ENCODE peak calls at places on chromosomes 11 and 22, in four cellular contexts. Z, V, B and J are unnamed samples.

GRCh38 chr11:110131386-110132123 is 38.4 kb downstream of the ZC3H12C start:
- DNase-seq in Z (no peak), V (no peak), B (no peak), J (no peak)

GRCh38 chr11:29018631-29019030 is 910.4 kb downstream of the METTL15 start:
- DNase-seq in V (no peak), Z (no peak), B (no peak), J (no peak)

GRCh38 chr11:112564228-112564955 is 303.7 kb upstream of the PLET1 start:
- DNase-seq in V (peak; percentile 12), Z (no peak), B (peak; percentile 44), J (no peak)

GRCh38 chr11:58656348-58656747 is 33.9 kb downstream of the CNTF start:
- DNase-seq in V (no peak), B (no peak), Z (no peak), J (no peak)

GRCh38 chr11:106399624-106400023 is 322.2 kb downstream of the AASDHPPT start:
- DNase-seq in Z (no peak), B (no peak), V (no peak), J (no peak)

GRCh38 chr22:16914006-16914405 is 88.8 kb upstream of the XKR3 start:
- DNase-seq in Z (no peak), B (no peak), V (no peak), J (no peak)

GRCh38 chr11:9787260-9787659 is 123.4 kb downstream of the SWAP70 start:
- DNase-seq in Z (no peak), V (no peak), B (no peak), J (no peak)

GRCh38 chr11:3169235-3169951 is 4.3 kb upstream of the OSBPL5 start:
- DNase-seq in V (no peak), Z (no peak), B (peak; percentile 25), J (no peak)

GRCh38 chr11:2211113-2211971 is 39.7 kb upstream of the TH start:
- DNase-seq in Z (no peak), V (peak; percentile 3), B (peak; percentile 6), J (no peak)

GRCh38 chr11:34600339-34601084 is 20.4 kb upstream of the EHF start:
- DNase-seq in Z (no peak), B (peak; percentile 55), V (peak; percentile 36), J (no peak)

GRCh38 chr11:130390071-130390758 is 38.2 kb downstream of the ADAMTS8 start:
- DNase-seq in Z (no peak), B (no peak), V (no peak), J (no peak)

GRCh38 chr11:116792869-116793475 is 1.3 kb upstream of the APOA5 start:
- DNase-seq in Z (no peak), V (no peak), B (no peak), J (no peak)

GRCh38 chr11:79480864-79481263 is 40.0 kb upstream of the TENM4 start:
- DNase-seq in V (no peak), B (no peak), Z (no peak), J (no peak)

GRCh38 chr22:49153921-49154320 is 673.8 kb downstream of the BRD1 start:
- DNase-seq in B (no peak), Z (no peak), V (no peak), J (no peak)

GRCh38 chr11:64268687-64269379 is 15.6 kb downstream of the BAD start:
- DNase-seq in B (peak; percentile 71), Z (no peak), V (no peak), J (no peak)

GRCh38 chr11:123373754-123374621 is 56.1 kb upstream of the GRAMD1B start:
- DNase-seq in V (no peak), Z (no peak), B (no peak), J (no peak)

GRCh38 chr22:17137226-17137625 is 16.1 kb upstream of the TMEM121B start:
- DNase-seq in B (no peak), Z (no peak), V (no peak), J (no peak)

GRCh38 chr11:17496406-17496805 is 19.8 kb upstream of the ABCC8 start:
- DNase-seq in V (no peak), B (no peak), Z (no peak), J (no peak)

GRCh38 chr11:69398529-69399492 is 82.7 kb upstream of the LINC01488 start:
- DNase-seq in B (no peak), V (no peak), Z (no peak), J (no peak)

GRCh38 chr11:2312232-2313042 is 10.6 kb downstream of the TSPAN32 start:
- DNase-seq in B (no peak), Z (no peak), V (no peak), J (no peak)

GRCh38 chr22:23187201-23187600 is 6.9 kb downstream of the BCR start:
- DNase-seq in Z (no peak), B (no peak), V (no peak), J (no peak)
- H3K36me3 ChIP-seq in Z (no peaks in the 10 kb centered on the region), B (no peaks in the 10 kb centered on the region), V (no peaks in the 10 kb centered on the region), J (peaks cover 12% of the 10 kb centered on the region)

DNA sequence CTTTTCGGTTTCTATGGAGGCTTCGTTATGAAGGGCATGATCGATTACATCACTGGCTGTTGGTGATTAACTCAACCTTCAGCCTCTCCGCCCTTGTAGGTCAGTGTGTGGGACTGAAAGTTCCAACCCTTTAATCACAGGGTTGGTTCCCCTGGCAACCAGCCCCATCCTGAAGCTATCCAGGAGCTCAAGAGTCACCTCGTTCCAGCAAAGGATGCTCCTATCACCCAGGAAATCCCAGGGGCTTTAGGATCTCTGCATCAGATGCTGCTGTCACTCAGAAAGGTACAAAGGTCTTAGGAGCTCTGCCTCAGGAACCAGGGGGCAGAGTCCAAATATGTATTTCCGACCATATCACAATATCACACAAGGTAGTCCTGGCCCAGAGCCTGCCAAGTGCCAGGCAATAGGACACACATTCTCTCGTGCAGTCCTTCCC is 123.5 kb upstream of the PARVA start:
- DNase-seq in B (peak; percentile 71), V (no peak), Z (no peak), J (no peak)
- H3K36me3 ChIP-seq in B (no peaks in the 10 kb centered on the region), V (no peaks in the 10 kb centered on the region), Z (peaks cover 2% of the 10 kb centered on the region), J (peaks cover 84% of the 10 kb centered on the region)

DNA sequence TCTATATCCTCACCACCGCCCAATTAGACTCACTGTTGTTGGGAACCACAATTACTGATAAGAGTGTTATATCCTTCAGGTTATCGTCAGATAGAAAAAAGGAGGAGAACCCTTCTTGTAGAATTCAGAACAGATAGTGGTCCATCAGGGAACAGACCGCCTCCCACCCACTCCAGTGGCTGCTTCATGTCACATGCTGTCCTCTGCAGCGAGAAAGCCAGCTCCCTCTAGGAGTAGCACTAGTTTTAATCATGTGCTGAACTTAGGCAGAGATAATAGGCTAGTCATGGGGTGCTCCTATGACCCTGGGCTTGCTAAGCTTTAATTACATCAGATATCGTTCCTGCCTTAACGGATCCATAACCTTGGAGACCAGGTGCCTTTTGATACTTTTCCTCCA is 51.5 kb upstream of the RAB1B start:
- DNase-seq in B (no peak), Z (no peak), V (no peak), J (no peak)
- H3K36me3 ChIP-seq in B (no peaks in the 10 kb centered on the region), Z (peaks cover 15% of the 10 kb centered on the region), V (no peaks in the 10 kb centered on the region), J (peaks cover 24% of the 10 kb centered on the region)

DNA sequence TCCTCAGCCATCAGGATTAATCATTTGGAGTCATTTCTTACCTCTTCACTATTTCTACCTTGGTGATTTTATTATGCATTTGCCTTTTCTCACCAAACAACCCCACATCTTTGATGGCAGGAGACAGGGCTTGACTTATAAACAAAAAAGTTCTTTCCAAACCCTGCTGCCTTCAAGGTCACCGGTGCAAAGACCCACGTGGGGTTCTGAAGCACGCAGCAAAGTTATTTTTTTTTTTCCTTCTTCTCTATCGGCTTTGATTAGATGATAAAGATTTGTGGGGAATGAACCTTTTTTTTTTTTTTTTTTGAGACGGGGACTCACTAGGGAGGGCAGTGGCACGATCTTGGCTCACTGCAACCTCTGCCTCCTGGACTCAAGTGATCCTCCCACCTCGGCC is 44.1 kb downstream of the DRG1 start:
- DNase-seq in B (no peak), Z (no peak), V (no peak), J (no peak)
- H3K36me3 ChIP-seq in B (no peaks in the 10 kb centered on the region), Z (peaks cover 31% of the 10 kb centered on the region), V (no peaks in the 10 kb centered on the region), J (peaks cover 52% of the 10 kb centered on the region)

GRCh38 chr22:30332551-30332950 is 5.8 kb upstream of the TBC1D10A start:
- DNase-seq in Z (no peak), V (no peak), B (no peak), J (no peak)
- H3K36me3 ChIP-seq in Z (peaks cover 41% of the 10 kb centered on the region), V (peaks cover 21% of the 10 kb centered on the region), B (peaks cover 15% of the 10 kb centered on the region), J (peaks cover 56% of the 10 kb centered on the region)

GRCh38 chr22:42881982-42882656 is 25.0 kb upstream of the ARFGAP3 start:
- DNase-seq in Z (no peak), V (no peak), B (peak; percentile 84), J (no peak)
- H3K36me3 ChIP-seq in Z (peaks cover 10% of the 10 kb centered on the region), V (peaks cover 11% of the 10 kb centered on the region), B (no peaks in the 10 kb centered on the region), J (peaks cover 83% of the 10 kb centered on the region)

GRCh38 chr11:61838501-61838900 is 10.4 kb downstream of the FADS2 start:
- DNase-seq in V (no peak), B (no peak), Z (no peak), J (no peak)

GRCh38 chr11:61839742-61840141 is 11.6 kb downstream of the FADS2 start:
- DNase-seq in B (no peak), Z (no peak), V (no peak), J (no peak)

GRCh38 chr11:61840371-61840770 is 12.3 kb downstream of the FADS2 start:
- DNase-seq in B (no peak), Z (no peak), V (no peak), J (no peak)

GRCh38 chr11:61837411-61838005 is 9.4 kb downstream of the FADS2 start:
- DNase-seq in B (no peak), Z (no peak), V (no peak), J (no peak)

DNA sequence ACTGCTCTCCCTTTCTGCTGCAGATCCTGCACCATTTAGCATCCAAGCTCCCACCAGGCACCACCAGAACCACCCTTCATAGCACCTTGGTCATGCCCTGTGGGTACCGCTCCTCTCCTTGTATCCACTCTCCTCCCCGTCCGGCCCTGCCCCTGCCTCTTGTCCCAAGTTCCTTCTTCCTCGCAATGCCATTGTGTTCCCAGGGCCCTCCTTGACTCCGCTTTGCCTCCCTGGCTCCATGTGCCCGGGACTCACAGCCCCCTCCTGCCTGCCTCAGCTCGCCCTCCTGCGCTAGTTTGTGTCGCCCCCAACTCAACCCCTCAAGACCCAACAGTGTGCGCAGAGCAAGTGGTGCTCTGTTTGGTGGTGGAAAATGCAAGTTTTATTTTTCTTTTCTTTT is 10.8 kb downstream of the FADS2 start:
- DNase-seq in B (no peak), Z (no peak), V (no peak), J (no peak)
- H3K36me3 ChIP-seq in B (no peaks in the 10 kb centered on the region), Z (no peaks in the 10 kb centered on the region), V (peaks cover 2% of the 10 kb centered on the region), J (peaks cover 29% of the 10 kb centered on the region)

GRCh38 chr22:50399751-50400331 is 56.7 kb downstream of the PPP6R2 start:
- DNase-seq in B (no peak), Z (no peak), V (no peak), J (no peak)

GRCh38 chr22:50398698-50399648 is 55.8 kb downstream of the PPP6R2 start:
- DNase-seq in Z (no peak), V (no peak), B (no peak), J (no peak)

GRCh38 chr22:50400931-50401330 is 57.8 kb downstream of the PPP6R2 start:
- DNase-seq in V (no peak), B (no peak), Z (no peak), J (no peak)

GRCh38 chr22:50400406-50400805 is 57.3 kb downstream of the PPP6R2 start:
- DNase-seq in V (no peak), Z (no peak), B (no peak), J (no peak)

GRCh38 chr22:50396751-50397370 is 53.7 kb downstream of the PPP6R2 start:
- DNase-seq in V (no peak), Z (no peak), B (no peak), J (no peak)
- H3K36me3 ChIP-seq in V (no peaks in the 10 kb centered on the region), Z (no peaks in the 10 kb centered on the region), B (no peaks in the 10 kb centered on the region), J (peaks cover 2% of the 10 kb centered on the region)

GRCh38 chr11:15800121-15800800 is 556.1 kb downstream of the SOX6 start:
- DNase-seq in Z (no peak), B (peak; percentile 40), V (no peak), J (peak; percentile 13)
- H3K36me3 ChIP-seq in Z (no peaks in the 10 kb centered on the region), B (no peaks in the 10 kb centered on the region), V (no peaks in the 10 kb centered on the region), J (no peaks in the 10 kb centered on the region)